ENCODE peak calls at places on chromosomes 13 and 19, in six cellular contexts. C is frontal cortex; H is ELR; O is NCI-H1092 treated with DMSO at 0.1 percent for 48 hours; Q is stimulated activated CD8-positive, alpha-beta memory T cell treated with anti-CD3 and anti-CD28 coated beads, Interleukin-7, amount 100 ng/mL, for 1 hour; B is HTR-8/SVneo. Y is an unnamed sample.

GRCh38 chr19:3509566-3509989 is 3.5 kb downstream of the FZR1 start:
- DNase-seq in Q (no peak), B (no peak), C (no peak), H (peak), O (no peak), Y (peak)

GRCh38 chr19:2484178-2484937 is 8.4 kb downstream of the GADD45B start:
- DNase-seq in C (no peak), H (no peak), O (no peak), B (no peak), Q (no peak), Y (no peak)

GRCh38 chr19:43784251-43784980 is 3.6 kb upstream of the KCNN4 start:
- DNase-seq in Q (no peak), H (peak), C (no peak), B (peak), O (no peak), Y (peak)

GRCh38 chr19:751501-752341 is 809 bp downstream of the MISP start:
- DNase-seq in B (peak), O (no peak), H (peak), Q (no peak), C (no peak), Y (peak)

GRCh38 chr19:18519962-18520847 is 1.7 kb downstream of the ELL start:
- DNase-seq in C (no peak), H (peak), B (peak), Q (no peak), O (peak), Y (peak)

GRCh38 chr13:77918391-77919261 is at the start of gene EDNRB:
- DNase-seq in C (peak), H (peak), Q (no peak), B (no peak), O (peak), Y (no peak)

GRCh38 chr13:29758591-29759114 is 91.8 kb downstream of the UBL3 start:
- DNase-seq in H (peak), C (no peak), B (no peak), Q (peak), O (no peak), Y (peak)

GRCh38 chr13:20461481-20461859 is 64.2 kb downstream of the CRYL1 start:
- DNase-seq in C (no peak), H (peak), B (no peak), O (no peak), Q (no peak), Y (peak)

GRCh38 chr19:54478677-54479266 is 5.7 kb upstream of the CDC42EP5 start:
- DNase-seq in C (no peak), B (peak), O (peak), Q (no peak), H (peak), Y (peak)

GRCh38 chr13:40200273-40200978 is 466.0 kb downstream of the FOXO1 start:
- DNase-seq in C (no peak), O (no peak), B (no peak), Q (no peak), H (no peak), Y (no peak)

GRCh38 chr13:40146063-40146462 is 490.6 kb downstream of the COG6 start:
- DNase-seq in B (no peak), C (no peak), O (no peak), Q (no peak), H (no peak), Y (no peak)

GRCh38 chr13:48505597-48506091 is 27.2 kb downstream of the RCBTB2 start:
- DNase-seq in H (no peak), Q (peak), B (no peak), O (peak), C (no peak), Y (no peak)

GRCh38 chr13:113399755-113400149 is 35.8 kb upstream of the GRTP1 start:
- DNase-seq in Q (no peak), C (no peak), B (no peak), H (no peak), O (no peak), Y (no peak)

GRCh38 chr13:113842336-113843062 is 21.4 kb downstream of the GAS6 start:
- DNase-seq in H (no peak), O (no peak), B (no peak), C (no peak), Q (no peak), Y (no peak)

GRCh38 chr13:49651775-49652690 is 23.7 kb downstream of the ARL11 start:
- DNase-seq in Q (no peak), B (no peak), O (peak), C (no peak), H (no peak), Y (no peak)

GRCh38 chr19:36245210-36246005 is 30.5 kb downstream of the ZNF146 start:
- DNase-seq in O (peak), Q (no peak), C (peak), B (no peak), H (no peak), Y (no peak)

GRCh38 chr13:48161530-48162179 is 66.8 kb upstream of the MED4 start:
- DNase-seq in B (no peak), Q (no peak), H (no peak), O (no peak), C (no peak), Y (no peak)

GRCh38 chr13:40666905-40667621 is 622 bp upstream of the FOXO1 start:
- DNase-seq in B (no peak), C (peak), Q (no peak), O (peak), H (peak), Y (peak)

GRCh38 chr13:106286811-106287210 is 248.7 kb downstream of the EFNB2 start:
- DNase-seq in H (peak), Q (no peak), C (no peak), O (no peak), B (no peak), Y (no peak)

GRCh38 chr13:82933986-82934385 is 948.3 kb downstream of the SLITRK1 start:
- DNase-seq in B (no peak), O (no peak), Q (no peak), H (no peak), C (no peak), Y (no peak)

GRCh38 chr19:46813570-46814358 is 25.4 kb upstream of the SLC1A5 start:
- DNase-seq in O (peak), C (no peak), Q (no peak), B (no peak), H (no peak), Y (peak)

GRCh38 chr13:100552755-100553154 is 35.8 kb downstream of the GGACT start:
- DNase-seq in C (no peak), O (no peak), B (no peak), Q (no peak), H (no peak), Y (no peak)

GRCh38 chr13:79725841-79726240 is 244.9 kb downstream of the NDFIP2 start:
- DNase-seq in B (no peak), Q (no peak), O (no peak), C (no peak), H (no peak), Y (no peak)

GRCh38 chr19:42158926-42159325 is 26.7 kb upstream of the POU2F2 start:
- DNase-seq in B (no peak), O (no peak), C (no peak), H (no peak), Q (no peak), Y (no peak)

GRCh38 chr13:46804391-46804815 is 7.4 kb upstream of the ESD start:
- DNase-seq in Q (no peak), H (peak), C (no peak), O (no peak), B (peak), Y (peak)

GRCh38 chr19:7494416-7495098 is 5.7 kb upstream of the PEX11G start:
- DNase-seq in Q (no peak), O (no peak), H (no peak), C (no peak), B (no peak), Y (no peak)

GRCh38 chr13:54198911-54199310 is 1170.3 kb downstream of the OLFM4 start:
- DNase-seq in C (no peak), O (no peak), Q (no peak), B (no peak), H (no peak), Y (no peak)

GRCh38 chr13:90447034-90447734 is 900.3 kb upstream of the MIR17HG start:
- DNase-seq in C (no peak), Q (no peak), B (no peak), O (no peak), H (no peak), Y (peak)

GRCh38 chr19:3398114-3398899 is 31.9 kb downstream of the NFIC start:
- DNase-seq in B (no peak), C (peak), H (no peak), O (no peak), Q (no peak), Y (no peak)

Y was measured in PC-3.